ENCODE peak calls at places on chromosomes 2 and 18, in six cellular contexts. One of them, this sample, is unnamed.

GRCh38 chr2:234558642-234559041 is 61.8 kb upstream of the ARL4C start:
- DNase-seq in ovary: no peak
- DNase-seq in epithelial cell of esophagus: no peak
- DNase-seq in WERI-Rb-1: no peak
- DNase-seq in right cardiac atrium: no peak
- DNase-seq in HFF-Myc: no peak
- DNase-seq in this sample: no peak

GRCh38 chr2:241689306-241689705 is 2.7 kb upstream of the DTYMK start:
- DNase-seq in HFF-Myc: no peak
- DNase-seq in WERI-Rb-1: peak
- DNase-seq in ovary: no peak
- DNase-seq in epithelial cell of esophagus: no peak
- DNase-seq in right cardiac atrium: no peak
- DNase-seq in this sample: no peak

GRCh38 chr2:108988796-108989713 is at the start of gene EDAR:
- DNase-seq in right cardiac atrium: no peak
- DNase-seq in HFF-Myc: no peak
- DNase-seq in epithelial cell of esophagus: peak
- DNase-seq in WERI-Rb-1: peak
- DNase-seq in ovary: no peak
- DNase-seq in this sample: no peak

GRCh38 chr2:64987001-64987962 is 1.9 kb upstream of the SLC1A4 start:
- DNase-seq in epithelial cell of esophagus: peak
- DNase-seq in ovary: no peak
- DNase-seq in HFF-Myc: no peak
- DNase-seq in WERI-Rb-1: no peak
- DNase-seq in right cardiac atrium: no peak
- DNase-seq in this sample: no peak

GRCh38 chr2:226664140-226664539 is 135.5 kb downstream of the IRS1 start:
- DNase-seq in right cardiac atrium: peak
- DNase-seq in ovary: no peak
- DNase-seq in WERI-Rb-1: no peak
- DNase-seq in HFF-Myc: no peak
- DNase-seq in epithelial cell of esophagus: no peak
- DNase-seq in this sample: peak

GRCh38 chr2:161119483-161119882 is 40.7 kb upstream of the TANK start:
- DNase-seq in right cardiac atrium: no peak
- DNase-seq in WERI-Rb-1: no peak
- DNase-seq in ovary: no peak
- DNase-seq in epithelial cell of esophagus: no peak
- DNase-seq in HFF-Myc: no peak
- DNase-seq in this sample: no peak

GRCh38 chr2:98805412-98806265 is 74.7 kb upstream of the MGAT4A start:
- DNase-seq in WERI-Rb-1: no peak
- DNase-seq in epithelial cell of esophagus: peak
- DNase-seq in right cardiac atrium: no peak
- DNase-seq in ovary: no peak
- DNase-seq in HFF-Myc: no peak
- DNase-seq in this sample: no peak

GRCh38 chr2:86038291-86039081 is 67.2 kb downstream of the POLR1A start:
- DNase-seq in epithelial cell of esophagus: no peak
- DNase-seq in ovary: peak
- DNase-seq in WERI-Rb-1: no peak
- DNase-seq in right cardiac atrium: no peak
- DNase-seq in HFF-Myc: peak
- DNase-seq in this sample: peak

GRCh38 chr2:147366281-147366680 is 478.5 kb upstream of the ACVR2A start:
- DNase-seq in epithelial cell of esophagus: peak
- DNase-seq in HFF-Myc: no peak
- DNase-seq in right cardiac atrium: no peak
- DNase-seq in WERI-Rb-1: no peak
- DNase-seq in ovary: no peak
- DNase-seq in this sample: no peak

GRCh38 chr2:163664610-163665009 is 71.2 kb downstream of the FIGN start:
- DNase-seq in epithelial cell of esophagus: peak
- DNase-seq in right cardiac atrium: no peak
- DNase-seq in HFF-Myc: peak
- DNase-seq in ovary: no peak
- DNase-seq in WERI-Rb-1: no peak
- DNase-seq in this sample: no peak

GRCh38 chr2:234492687-234493086 is 4.2 kb downstream of the ARL4C start:
- DNase-seq in HFF-Myc: no peak
- DNase-seq in WERI-Rb-1: no peak
- DNase-seq in right cardiac atrium: no peak
- DNase-seq in ovary: no peak
- DNase-seq in epithelial cell of esophagus: no peak
- DNase-seq in this sample: no peak

GRCh38 chr18:9109523-9109922 is 7.0 kb downstream of the NDUFV2 start:
- DNase-seq in HFF-Myc: no peak
- DNase-seq in ovary: no peak
- DNase-seq in right cardiac atrium: no peak
- DNase-seq in epithelial cell of esophagus: no peak
- DNase-seq in WERI-Rb-1: no peak
- DNase-seq in this sample: no peak

GRCh38 chr2:20422679-20423271 is 24.1 kb upstream of the RHOB start:
- DNase-seq in HFF-Myc: no peak
- DNase-seq in WERI-Rb-1: peak
- DNase-seq in ovary: no peak
- DNase-seq in right cardiac atrium: no peak
- DNase-seq in epithelial cell of esophagus: peak
- DNase-seq in this sample: peak

GRCh38 chr2:111626037-111626861 is 257.7 kb downstream of the ANAPC1 start:
- DNase-seq in WERI-Rb-1: no peak
- DNase-seq in epithelial cell of esophagus: peak
- DNase-seq in HFF-Myc: no peak
- DNase-seq in ovary: no peak
- DNase-seq in right cardiac atrium: no peak
- DNase-seq in this sample: no peak

GRCh38 chr2:122433123-122433754 is 677.8 kb downstream of the TSN start:
- DNase-seq in WERI-Rb-1: no peak
- DNase-seq in right cardiac atrium: no peak
- DNase-seq in epithelial cell of esophagus: peak
- DNase-seq in HFF-Myc: no peak
- DNase-seq in ovary: no peak
- DNase-seq in this sample: no peak

GRCh38 chr2:21095178-21095577 is 28.6 kb upstream of the TDRD15 start:
- DNase-seq in right cardiac atrium: no peak
- DNase-seq in WERI-Rb-1: no peak
- DNase-seq in epithelial cell of esophagus: no peak
- DNase-seq in ovary: no peak
- DNase-seq in HFF-Myc: no peak
- DNase-seq in this sample: no peak

GRCh38 chr2:96773922-96774321 is 13.2 kb downstream of the CNNM4 start:
- DNase-seq in right cardiac atrium: no peak
- DNase-seq in ovary: no peak
- DNase-seq in WERI-Rb-1: no peak
- DNase-seq in HFF-Myc: no peak
- DNase-seq in epithelial cell of esophagus: no peak
- DNase-seq in this sample: no peak

GRCh38 chr2:107197601-107198000 is 311.6 kb upstream of the ST6GAL2 start:
- DNase-seq in WERI-Rb-1: no peak
- DNase-seq in ovary: no peak
- DNase-seq in epithelial cell of esophagus: no peak
- DNase-seq in right cardiac atrium: no peak
- DNase-seq in HFF-Myc: no peak
- DNase-seq in this sample: no peak

GRCh38 chr18:74194691-74195090 is 46.4 kb downstream of the TIMM21 start:
- DNase-seq in HFF-Myc: no peak
- DNase-seq in ovary: no peak
- DNase-seq in WERI-Rb-1: no peak
- DNase-seq in epithelial cell of esophagus: no peak
- DNase-seq in right cardiac atrium: no peak
- DNase-seq in this sample: no peak

GRCh38 chr2:64952896-64953482 is 36.2 kb upstream of the SLC1A4 start:
- DNase-seq in right cardiac atrium: no peak
- DNase-seq in ovary: no peak
- DNase-seq in WERI-Rb-1: no peak
- DNase-seq in epithelial cell of esophagus: peak
- DNase-seq in HFF-Myc: peak
- DNase-seq in this sample: no peak

GRCh38 chr2:104033399-104033798 is 820.5 kb upstream of the POU3F3 start:
- DNase-seq in epithelial cell of esophagus: peak
- DNase-seq in WERI-Rb-1: no peak
- DNase-seq in HFF-Myc: no peak
- DNase-seq in ovary: no peak
- DNase-seq in right cardiac atrium: no peak
- DNase-seq in this sample: no peak

GRCh38 chr2:23096905-23097602 is 287.9 kb upstream of the KLHL29 start:
- DNase-seq in right cardiac atrium: no peak
- DNase-seq in WERI-Rb-1: no peak
- DNase-seq in epithelial cell of esophagus: peak
- DNase-seq in ovary: no peak
- DNase-seq in HFF-Myc: no peak
- DNase-seq in this sample: no peak

GRCh38 chr2:95121495-95122196 is at the start of gene MRPS5:
- DNase-seq in epithelial cell of esophagus: peak
- DNase-seq in WERI-Rb-1: peak
- DNase-seq in HFF-Myc: peak
- DNase-seq in right cardiac atrium: peak
- DNase-seq in ovary: peak
- DNase-seq in this sample: peak

GRCh38 chr2:112836695-112837117 is at the start of gene IL1B:
- DNase-seq in HFF-Myc: no peak
- DNase-seq in right cardiac atrium: no peak
- DNase-seq in epithelial cell of esophagus: peak
- DNase-seq in ovary: no peak
- DNase-seq in WERI-Rb-1: no peak
- DNase-seq in this sample: no peak

GRCh38 chr2:31256611-31257382 is 22.8 kb downstream of the EHD3 start:
- DNase-seq in HFF-Myc: no peak
- DNase-seq in right cardiac atrium: no peak
- DNase-seq in ovary: no peak
- DNase-seq in WERI-Rb-1: peak
- DNase-seq in epithelial cell of esophagus: no peak
- DNase-seq in this sample: peak

GRCh38 chr2:151238527-151239487 is 22.9 kb downstream of the RBM43 start:
- DNase-seq in ovary: peak
- DNase-seq in epithelial cell of esophagus: peak
- DNase-seq in HFF-Myc: no peak
- DNase-seq in WERI-Rb-1: peak
- DNase-seq in right cardiac atrium: peak
- DNase-seq in this sample: no peak

GRCh38 chr2:4502230-4502843 is 799.0 kb downstream of the DCDC2C start:
- DNase-seq in WERI-Rb-1: no peak
- DNase-seq in epithelial cell of esophagus: no peak
- DNase-seq in ovary: no peak
- DNase-seq in right cardiac atrium: no peak
- DNase-seq in HFF-Myc: no peak
- DNase-seq in this sample: no peak

GRCh38 chr2:188870289-188870688 is 103.9 kb upstream of the COL3A1 start:
- DNase-seq in epithelial cell of esophagus: peak
- DNase-seq in HFF-Myc: no peak
- DNase-seq in right cardiac atrium: no peak
- DNase-seq in ovary: no peak
- DNase-seq in WERI-Rb-1: no peak
- DNase-seq in this sample: no peak

GRCh38 chr2:162330881-162331280 is 12.4 kb upstream of the IFIH1 start:
- DNase-seq in epithelial cell of esophagus: peak
- DNase-seq in right cardiac atrium: no peak
- DNase-seq in HFF-Myc: no peak
- DNase-seq in ovary: no peak
- DNase-seq in WERI-Rb-1: no peak
- DNase-seq in this sample: no peak

GRCh38 chr2:16653799-16654198 is 11.8 kb downstream of the CYRIA start:
- DNase-seq in HFF-Myc: no peak
- DNase-seq in epithelial cell of esophagus: no peak
- DNase-seq in ovary: no peak
- DNase-seq in WERI-Rb-1: no peak
- DNase-seq in right cardiac atrium: no peak
- DNase-seq in this sample: peak
- H3K4me3 ChIP-seq in HFF-Myc: no peak
- H3K4me3 ChIP-seq in epithelial cell of esophagus: no peak
- H3K4me3 ChIP-seq in ovary: no peak
- H3K4me3 ChIP-seq in WERI-Rb-1: no peak
- H3K4me3 ChIP-seq in right cardiac atrium: no peak
- H3K4me3 ChIP-seq in this sample: no peak

DNA sequence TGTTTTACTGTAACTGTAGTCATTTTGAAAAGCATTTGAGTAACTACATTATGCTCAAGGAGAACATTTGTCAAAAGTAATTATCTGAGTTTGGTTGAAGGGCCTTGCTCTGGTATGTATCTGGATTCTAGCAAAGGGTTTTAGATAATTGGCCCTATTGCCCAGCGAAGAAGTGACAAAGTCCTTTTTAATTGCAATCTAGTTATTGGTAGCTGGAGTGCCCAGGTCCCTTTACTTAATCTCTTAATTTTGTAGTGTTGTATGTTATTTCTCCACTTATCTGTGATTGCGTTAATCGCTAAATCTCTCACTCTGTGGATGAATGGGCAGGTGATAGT is 1.8 kb downstream of the ASXL3 start:
- DNase-seq in epithelial cell of esophagus: no peak
- DNase-seq in ovary: no peak
- DNase-seq in HFF-Myc: no peak
- DNase-seq in WERI-Rb-1: no peak
- DNase-seq in right cardiac atrium: no peak
- DNase-seq in this sample: no peak
- H3K4me3 ChIP-seq in epithelial cell of esophagus: no peak
- H3K4me3 ChIP-seq in ovary: no peak
- H3K4me3 ChIP-seq in HFF-Myc: no peak
- H3K4me3 ChIP-seq in WERI-Rb-1: no peak
- H3K4me3 ChIP-seq in right cardiac atrium: peak
- H3K4me3 ChIP-seq in this sample: peak

DNA sequence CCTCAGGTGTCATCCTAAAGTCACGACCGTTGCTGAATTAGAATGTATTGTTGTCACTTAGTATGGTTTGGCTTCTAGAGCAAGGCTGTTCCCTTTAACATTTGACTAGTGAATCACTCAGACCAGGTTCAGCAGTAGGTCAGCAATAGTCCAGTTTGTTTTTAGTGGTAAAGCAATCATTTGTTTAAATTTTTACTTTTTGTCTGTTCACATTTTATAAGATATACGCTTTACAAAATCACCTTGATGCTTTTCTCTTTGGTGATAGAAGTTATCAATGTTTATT is 1.2 kb downstream of the BABAM2 start:
- DNase-seq in epithelial cell of esophagus: no peak
- DNase-seq in HFF-Myc: no peak
- DNase-seq in WERI-Rb-1: no peak
- DNase-seq in right cardiac atrium: no peak
- DNase-seq in ovary: no peak
- DNase-seq in this sample: no peak
- H3K4me3 ChIP-seq in epithelial cell of esophagus: no peak
- H3K4me3 ChIP-seq in HFF-Myc: no peak
- H3K4me3 ChIP-seq in WERI-Rb-1: no peak
- H3K4me3 ChIP-seq in right cardiac atrium: no peak
- H3K4me3 ChIP-seq in ovary: no peak
- H3K4me3 ChIP-seq in this sample: no peak

GRCh38 chr2:219470429-219470828 is 28.3 kb upstream of the GMPPA start:
- DNase-seq in right cardiac atrium: no peak
- DNase-seq in HFF-Myc: no peak
- DNase-seq in ovary: no peak
- DNase-seq in WERI-Rb-1: no peak
- DNase-seq in epithelial cell of esophagus: no peak
- DNase-seq in this sample: no peak
- H3K4me3 ChIP-seq in right cardiac atrium: no peak
- H3K4me3 ChIP-seq in HFF-Myc: no peak
- H3K4me3 ChIP-seq in ovary: no peak
- H3K4me3 ChIP-seq in WERI-Rb-1: no peak
- H3K4me3 ChIP-seq in epithelial cell of esophagus: no peak
- H3K4me3 ChIP-seq in this sample: no peak

This sample was measured in aorta.